ENCODE peak calls at places on chromosome 16, in eight cellular contexts. J is HuH-7.5, T is MCF 10A, Q is NCI-H345, K is amygdala, F is NCI-H460, S is prostate gland, U is iris pigment epithelial cell. M is an unnamed sample.

GRCh38 chr16:572865-573650 is 3.3 kb downstream of the PIGQ start:
- DNase-seq in Q (no peak), F (no peak), J (no peak), U (no peak), K (no peak), T (no peak), S (no peak), M (no peak)

GRCh38 chr16:53142823-53143568 is 88.2 kb downstream of the CHD9 start:
- DNase-seq in T (peak; percentile 54), Q (no peak), U (peak; percentile 65), K (no peak), J (no peak), S (no peak), F (no peak), M (no peak)

GRCh38 chr16:82024883-82025282 is 10.2 kb upstream of the HSD17B2 start:
- DNase-seq in T (no peak), F (no peak), J (no peak), K (no peak), S (no peak), Q (no peak), U (no peak), M (no peak)

GRCh38 chr16:74999683-75000480 is 1.1 kb downstream of the ZNRF1 start:
- DNase-seq in U (peak; percentile 25), S (peak; percentile 58), T (no peak), J (peak; percentile 63), K (peak; percentile 31), F (no peak), Q (peak; percentile 56), M (peak; percentile 49)

GRCh38 chr16:55411231-55411630 is 67.8 kb upstream of the MMP2 start:
- DNase-seq in S (no peak), U (no peak), T (no peak), Q (no peak), F (no peak), J (no peak), K (no peak), M (no peak)

GRCh38 chr16:68512183-68512582 is 26.9 kb upstream of the ZFP90 start:
- DNase-seq in T (no peak), J (no peak), U (no peak), F (no peak), K (peak; percentile 15), S (no peak), Q (no peak), M (no peak)

GRCh38 chr16:50046853-50047252 is 18.9 kb upstream of the HEATR3 start:
- DNase-seq in U (no peak), F (no peak), S (no peak), Q (no peak), K (no peak), J (no peak), T (no peak), M (no peak)

GRCh38 chr16:64782484-64782883 is 339.4 kb downstream of the CDH11 start:
- DNase-seq in F (no peak), S (no peak), T (no peak), U (no peak), J (no peak), K (no peak), Q (no peak), M (no peak)

GRCh38 chr16:22300427-22301071 is 3.3 kb downstream of the POLR3E start:
- DNase-seq in T (peak; percentile 68), J (peak; percentile 65), Q (peak; percentile 42), S (peak; percentile 46), K (peak; percentile 82), U (peak; percentile 63), F (peak; percentile 60), M (peak; percentile 42)

GRCh38 chr16:2486645-2487516 is 12.0 kb downstream of the TBC1D24 start:
- DNase-seq in J (no peak), S (peak; percentile 56), U (peak; percentile 29), F (no peak), K (peak; percentile 65), T (no peak), Q (peak; percentile 14), M (peak; percentile 64)

GRCh38 chr16:68910051-68910450 is 66.7 kb downstream of the TANGO6 start:
- DNase-seq in K (peak; percentile 8), F (no peak), S (no peak), T (no peak), J (no peak), U (no peak), Q (peak; percentile 67), M (no peak)

GRCh38 chr16:1082266-1082951 is 9.9 kb downstream of the SSTR5 start:
- DNase-seq in J (no peak), F (peak; percentile 47), K (no peak), U (peak; percentile 46), S (peak; percentile 55), T (peak; percentile 79), Q (no peak), M (no peak)

GRCh38 chr16:82605863-82606620 is 20.7 kb upstream of the CDH13 start:
- DNase-seq in U (no peak), S (no peak), Q (no peak), K (no peak), F (no peak), T (no peak), J (no peak), M (no peak)

GRCh38 chr16:80932725-80933124 is 74.0 kb downstream of the CMC2 start:
- DNase-seq in T (peak; percentile 70), J (no peak), S (peak; percentile 46), K (no peak), Q (no peak), U (peak; percentile 88), F (no peak), M (peak; percentile 38)

GRCh38 chr16:72894291-72895151 is 153.4 kb downstream of the ZFHX3 start:
- DNase-seq in F (no peak), Q (no peak), K (peak; percentile 57), J (no peak), U (no peak), S (no peak), T (no peak), M (no peak)

GRCh38 chr16:89052824-89053724 is 40.6 kb upstream of the ACSF3 start:
- DNase-seq in S (peak; percentile 79), K (peak; percentile 71), T (peak; percentile 73), F (peak; percentile 87), U (no peak), Q (peak; percentile 85), J (peak; percentile 85), M (no peak)

GRCh38 chr16:66898207-66898606 is 17.9 kb downstream of the PDP2 start:
- DNase-seq in U (no peak), S (no peak), F (no peak), J (no peak), Q (no peak), K (no peak), T (no peak), M (no peak)

GRCh38 chr16:81214745-81215166 is 23.7 kb upstream of the BCO1 start:
- DNase-seq in S (no peak), T (no peak), U (peak; percentile 27), F (no peak), J (peak; percentile 66), K (no peak), Q (no peak), M (no peak)

GRCh38 chr16:59913666-59914065 is 1179.5 kb upstream of the GOT2 start:
- DNase-seq in F (no peak), U (no peak), S (no peak), Q (no peak), J (no peak), T (no peak), K (no peak), M (no peak)

GRCh38 chr16:83205896-83206295 is 579.1 kb downstream of the CDH13 start:
- DNase-seq in K (no peak), U (peak; percentile 27), T (peak; percentile 67), Q (no peak), F (no peak), S (no peak), J (no peak), M (no peak)

GRCh38 chr16:68893710-68894705 is 50.7 kb downstream of the TANGO6 start:
- DNase-seq in K (no peak), F (no peak), S (no peak), J (no peak), U (peak; percentile 42), T (peak; percentile 13), Q (no peak), M (no peak)

GRCh38 chr16:361341-361871 is 8.9 kb upstream of the AXIN1 start:
- DNase-seq in J (no peak), U (no peak), Q (no peak), T (no peak), S (no peak), F (no peak), K (peak; percentile 28), M (no peak)

GRCh38 chr16:84465154-84465553 is 39.3 kb downstream of the MEAK7 start:
- DNase-seq in F (no peak), S (no peak), K (no peak), T (no peak), Q (no peak), U (no peak), J (no peak), M (no peak)

GRCh38 chr16:15949210-15950166 is at the start of gene ABCC1:
- DNase-seq in Q (peak; percentile 31), F (peak; percentile 40), T (no peak), J (peak; percentile 41), U (no peak), S (peak; percentile 40), K (no peak), M (no peak)

GRCh38 chr16:79601978-79602609 is 1.6 kb upstream of the MAF start:
- DNase-seq in K (peak; percentile 87), F (peak; percentile 56), Q (peak; percentile 64), S (peak; percentile 79), J (peak; percentile 61), U (peak; percentile 68), T (peak; percentile 86), M (peak; percentile 86)

GRCh38 chr16:66495440-66495839 is 54.5 kb downstream of the TK2 start:
- DNase-seq in Q (no peak), F (no peak), U (no peak), K (no peak), T (no peak), J (no peak), S (no peak), M (no peak)

GRCh38 chr16:84357191-84357651 is 11.1 kb upstream of the ATP2C2 start:
- DNase-seq in U (peak; percentile 48), S (peak; percentile 50), K (peak; percentile 53), F (no peak), J (no peak), Q (no peak), T (peak; percentile 76), M (no peak)

GRCh38 chr16:3514621-3515020 is 13.8 kb downstream of the CLUAP1 start:
- DNase-seq in U (peak; percentile 94), K (no peak), Q (no peak), S (no peak), T (no peak), F (no peak), J (no peak), M (no peak)

GRCh38 chr16:28057949-28058348 is 5.6 kb downstream of the GSG1L start:
- DNase-seq in J (no peak), S (no peak), T (no peak), U (no peak), F (no peak), Q (no peak), K (no peak), M (no peak)

GRCh38 chr16:47198180-47198575 is 54.4 kb upstream of the NETO2 start:
- DNase-seq in Q (no peak), K (no peak), S (no peak), T (no peak), U (peak; percentile 2), J (no peak), F (no peak), M (no peak)

GRCh38 chr16:79217375-79218011 is 383.0 kb downstream of the MAF start:
- DNase-seq in Q (no peak), F (no peak), J (no peak), U (no peak), K (no peak), S (no peak), T (no peak), M (no peak)

GRCh38 chr16:79213214-79213613 is 387.3 kb downstream of the MAF start:
- DNase-seq in T (no peak), Q (no peak), K (peak; percentile 11), S (no peak), U (no peak), F (no peak), J (peak; percentile 62), M (no peak)

GRCh38 chr16:73058221-73058615 is 10.3 kb upstream of the ZFHX3 start:
- DNase-seq in K (no peak), T (peak; percentile 46), Q (peak; percentile 19), U (peak; percentile 43), F (no peak), J (no peak), S (no peak), M (no peak)

GRCh38 chr16:82195917-82196494 is 26.0 kb upstream of the MPHOSPH6 start:
- DNase-seq in K (no peak), F (no peak), T (no peak), S (no peak), Q (no peak), J (peak; percentile 35), U (peak; percentile 61), M (no peak)